ENCODE peak calls at places on chromosome 9, in four cellular contexts. One of them, this sample, is unnamed.
A peak's percentile ranks its signal among the peaks of the same experiment; 100 is the strongest.

GRCh38 chr9:126303488-126303887 is 23.1 kb upstream of the MVB12B start:
- DNase-seq in neuronal stem cell: no peak
- DNase-seq in breast epithelium: no peak
- DNase-seq in CD8-positive, alpha-beta T cell: no peak
- DNase-seq in this sample: no peak

GRCh38 chr9:121529237-121529987 is 29.8 kb upstream of the GGTA1 start:
- DNase-seq in breast epithelium: peak; percentile 95
- DNase-seq in neuronal stem cell: no peak
- DNase-seq in CD8-positive, alpha-beta T cell: no peak
- DNase-seq in this sample: no peak

GRCh38 chr9:85536076-85536475 is 205.7 kb downstream of the AGTPBP1 start:
- DNase-seq in CD8-positive, alpha-beta T cell: no peak
- DNase-seq in breast epithelium: peak; percentile 54
- DNase-seq in neuronal stem cell: no peak
- DNase-seq in this sample: no peak

GRCh38 chr9:134462304-134462703 is 136.0 kb downstream of the RXRA start:
- DNase-seq in breast epithelium: no peak
- DNase-seq in CD8-positive, alpha-beta T cell: no peak
- DNase-seq in neuronal stem cell: no peak
- DNase-seq in this sample: no peak

GRCh38 chr9:13213998-13214397 is 65.5 kb downstream of the MPDZ start:
- DNase-seq in CD8-positive, alpha-beta T cell: no peak
- DNase-seq in breast epithelium: no peak
- DNase-seq in neuronal stem cell: no peak
- DNase-seq in this sample: no peak

GRCh38 chr9:6034954-6035353 is 19.5 kb upstream of the RANBP6 start:
- DNase-seq in breast epithelium: no peak
- DNase-seq in CD8-positive, alpha-beta T cell: no peak
- DNase-seq in neuronal stem cell: no peak
- DNase-seq in this sample: no peak

GRCh38 chr9:130857864-130858730 is 23.0 kb downstream of the ABL1 start:
- DNase-seq in breast epithelium: peak; percentile 53
- DNase-seq in neuronal stem cell: no peak
- DNase-seq in CD8-positive, alpha-beta T cell: no peak
- DNase-seq in this sample: no peak

GRCh38 chr9:126116351-126117157 is 210.1 kb upstream of the MVB12B start:
- DNase-seq in neuronal stem cell: no peak
- DNase-seq in CD8-positive, alpha-beta T cell: no peak
- DNase-seq in breast epithelium: peak; percentile 9
- DNase-seq in this sample: no peak

GRCh38 chr9:38322937-38323336 is 69.6 kb upstream of the ALDH1B1 start:
- DNase-seq in breast epithelium: no peak
- DNase-seq in CD8-positive, alpha-beta T cell: no peak
- DNase-seq in neuronal stem cell: no peak
- DNase-seq in this sample: no peak

GRCh38 chr9:99177576-99178365 is 44.0 kb downstream of the ALG2 start:
- DNase-seq in neuronal stem cell: no peak
- DNase-seq in CD8-positive, alpha-beta T cell: no peak
- DNase-seq in breast epithelium: no peak
- DNase-seq in this sample: no peak

GRCh38 chr9:10252174-10252573 is 360.6 kb downstream of the PTPRD start:
- DNase-seq in breast epithelium: no peak
- DNase-seq in CD8-positive, alpha-beta T cell: no peak
- DNase-seq in neuronal stem cell: no peak
- DNase-seq in this sample: no peak

GRCh38 chr9:133915534-133916158 is 76.5 kb downstream of the VAV2 start:
- DNase-seq in CD8-positive, alpha-beta T cell: no peak
- DNase-seq in breast epithelium: no peak
- DNase-seq in neuronal stem cell: no peak
- DNase-seq in this sample: no peak

GRCh38 chr9:124212381-124213050 is 45.2 kb upstream of the NEK6 start:
- DNase-seq in CD8-positive, alpha-beta T cell: no peak
- DNase-seq in neuronal stem cell: no peak
- DNase-seq in breast epithelium: no peak
- DNase-seq in this sample: no peak

GRCh38 chr9:117757566-117757965 is 53.4 kb downstream of the TLR4 start:
- DNase-seq in breast epithelium: no peak
- DNase-seq in CD8-positive, alpha-beta T cell: no peak
- DNase-seq in neuronal stem cell: no peak
- DNase-seq in this sample: no peak

GRCh38 chr9:89868100-89868499 is 263.3 kb downstream of the GADD45G start:
- DNase-seq in breast epithelium: no peak
- DNase-seq in neuronal stem cell: no peak
- DNase-seq in CD8-positive, alpha-beta T cell: no peak
- DNase-seq in this sample: no peak

GRCh38 chr9:132231019-132231701 is 69.3 kb downstream of the NTNG2 start:
- DNase-seq in breast epithelium: no peak
- DNase-seq in CD8-positive, alpha-beta T cell: no peak
- DNase-seq in neuronal stem cell: no peak
- DNase-seq in this sample: no peak

GRCh38 chr9:87699835-87700234 is 26.1 kb upstream of the CTSL start:
- DNase-seq in CD8-positive, alpha-beta T cell: no peak
- DNase-seq in breast epithelium: no peak
- DNase-seq in neuronal stem cell: no peak
- DNase-seq in this sample: no peak

GRCh38 chr9:72169185-72169584 is 19.9 kb downstream of the GDA start:
- DNase-seq in breast epithelium: no peak
- DNase-seq in neuronal stem cell: no peak
- DNase-seq in CD8-positive, alpha-beta T cell: no peak
- DNase-seq in this sample: no peak

GRCh38 chr9:93099551-93100264 is 3.7 kb downstream of the CARD19 start:
- DNase-seq in CD8-positive, alpha-beta T cell: no peak
- DNase-seq in breast epithelium: no peak
- DNase-seq in neuronal stem cell: no peak
- DNase-seq in this sample: no peak

GRCh38 chr9:136990233-136990911 is 1.9 kb upstream of the PAXX start:
- DNase-seq in neuronal stem cell: no peak
- DNase-seq in breast epithelium: no peak
- DNase-seq in CD8-positive, alpha-beta T cell: no peak
- DNase-seq in this sample: no peak

GRCh38 chr9:136994885-136995224 is 1.5 kb downstream of the CLIC3 start:
- DNase-seq in neuronal stem cell: no peak
- DNase-seq in breast epithelium: no peak
- DNase-seq in CD8-positive, alpha-beta T cell: no peak
- DNase-seq in this sample: no peak

GRCh38 chr9:136992819-136993369 is 672 bp downstream of the PAXX start:
- DNase-seq in breast epithelium: no peak
- DNase-seq in neuronal stem cell: no peak
- DNase-seq in CD8-positive, alpha-beta T cell: no peak
- DNase-seq in this sample: no peak

GRCh38 chr9:136994180-136994884 is 2.0 kb downstream of the CLIC3 start:
- DNase-seq in CD8-positive, alpha-beta T cell: no peak
- DNase-seq in breast epithelium: no peak
- DNase-seq in neuronal stem cell: no peak
- DNase-seq in this sample: no peak

DNA sequence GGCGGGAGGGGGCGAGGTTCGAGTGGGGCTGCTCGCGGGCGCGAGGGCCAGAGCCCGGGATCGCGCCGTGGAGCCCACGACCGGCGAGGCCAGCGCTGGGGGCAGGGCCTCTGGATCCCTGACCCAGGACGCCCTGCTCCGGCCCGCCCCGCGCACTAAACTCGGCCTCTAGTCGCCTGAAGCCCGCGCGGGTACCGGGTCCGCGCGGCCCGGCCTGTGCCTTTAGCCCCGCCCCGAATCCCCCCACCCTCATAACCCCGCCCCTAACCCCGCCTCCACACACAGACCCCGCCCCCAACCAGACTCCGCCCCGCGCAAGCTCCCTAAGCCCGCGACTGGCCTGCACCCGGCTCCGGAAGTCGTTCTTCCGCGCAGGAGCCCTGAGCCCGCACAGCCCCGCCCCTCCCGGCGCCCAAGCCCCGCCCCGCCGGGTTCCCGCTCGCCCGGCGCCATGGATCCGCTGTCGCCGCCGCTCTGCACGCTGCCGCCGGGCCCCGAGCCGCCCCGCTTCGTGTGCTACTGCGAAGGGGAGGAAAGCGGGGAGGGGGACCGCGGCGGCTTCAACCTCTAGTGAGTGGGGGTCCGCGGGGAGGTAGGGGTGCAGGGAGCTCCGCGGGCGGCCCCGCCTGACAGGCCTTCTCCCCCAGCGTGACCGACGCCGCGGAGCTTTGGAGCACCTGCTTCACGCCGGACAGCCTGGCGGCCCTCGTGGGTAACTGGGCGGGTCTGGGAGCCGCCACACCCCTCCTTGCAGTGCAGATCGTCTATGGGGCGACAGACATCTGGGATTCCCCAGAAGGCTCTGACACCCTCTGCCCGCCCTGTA is at the start of gene PAXX:
- DNase-seq in breast epithelium: peak; percentile 86
- DNase-seq in neuronal stem cell: peak; percentile 86
- DNase-seq in CD8-positive, alpha-beta T cell: peak; percentile 84
- DNase-seq in this sample: no peak
- H3K27ac ChIP-seq in breast epithelium: peak within 1 kb of the TSS; percentile 98
- H3K27ac ChIP-seq in neuronal stem cell: no peak within 1 kb of the TSS
- H3K27ac ChIP-seq in CD8-positive, alpha-beta T cell: peak within 1 kb of the TSS; percentile 69
- H3K27ac ChIP-seq in this sample: no peak within 1 kb of the TSS

GRCh38 chr9:91817106-91817492 is 132.9 kb downstream of the ROR2 start:
- DNase-seq in breast epithelium: no peak
- DNase-seq in CD8-positive, alpha-beta T cell: no peak
- DNase-seq in neuronal stem cell: no peak
- DNase-seq in this sample: no peak
- H3K4me3 ChIP-seq in breast epithelium: no peak overlapping the region
- H3K4me3 ChIP-seq in CD8-positive, alpha-beta T cell: no peak overlapping the region
- H3K4me3 ChIP-seq in neuronal stem cell: no peak overlapping the region
- H3K4me3 ChIP-seq in this sample: no peak overlapping the region

DNA sequence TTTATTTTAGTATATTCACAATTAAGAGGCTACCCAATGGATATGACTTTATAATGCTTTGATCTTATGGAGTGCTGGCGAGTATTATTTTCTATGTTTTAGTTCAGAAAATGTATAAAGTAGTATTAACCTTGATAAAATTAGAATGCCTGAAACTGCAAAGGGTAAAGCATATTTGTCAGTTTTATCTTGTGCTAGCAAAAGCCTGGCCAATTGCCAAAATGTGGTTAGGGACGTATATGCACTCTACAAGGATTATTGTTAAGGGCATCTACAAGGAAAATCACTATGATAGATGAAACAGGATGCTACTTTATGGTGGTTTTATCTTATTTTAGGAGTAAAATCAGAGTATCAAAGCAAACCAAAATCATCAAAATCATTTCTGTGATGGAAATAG is 281.7 kb downstream of the CCDC171 start:
- DNase-seq in CD8-positive, alpha-beta T cell: no peak
- DNase-seq in breast epithelium: no peak
- DNase-seq in neuronal stem cell: no peak
- DNase-seq in this sample: no peak
- H3K27ac ChIP-seq in CD8-positive, alpha-beta T cell: no peak overlapping the region
- H3K27ac ChIP-seq in breast epithelium: no peak overlapping the region
- H3K27ac ChIP-seq in neuronal stem cell: no peak overlapping the region
- H3K27ac ChIP-seq in this sample: no peak overlapping the region

GRCh38 chr9:95462419-95463121 is 54.2 kb downstream of the PTCH1 start:
- DNase-seq in neuronal stem cell: no peak
- DNase-seq in CD8-positive, alpha-beta T cell: peak; percentile 60
- DNase-seq in breast epithelium: peak; percentile 61
- DNase-seq in this sample: no peak
- H3K4me3 ChIP-seq in neuronal stem cell: no peak overlapping the region
- H3K4me3 ChIP-seq in CD8-positive, alpha-beta T cell: peak overlapping the region; percentile 36
- H3K4me3 ChIP-seq in breast epithelium: peak overlapping the region; percentile 32
- H3K4me3 ChIP-seq in this sample: no peak overlapping the region

DNA sequence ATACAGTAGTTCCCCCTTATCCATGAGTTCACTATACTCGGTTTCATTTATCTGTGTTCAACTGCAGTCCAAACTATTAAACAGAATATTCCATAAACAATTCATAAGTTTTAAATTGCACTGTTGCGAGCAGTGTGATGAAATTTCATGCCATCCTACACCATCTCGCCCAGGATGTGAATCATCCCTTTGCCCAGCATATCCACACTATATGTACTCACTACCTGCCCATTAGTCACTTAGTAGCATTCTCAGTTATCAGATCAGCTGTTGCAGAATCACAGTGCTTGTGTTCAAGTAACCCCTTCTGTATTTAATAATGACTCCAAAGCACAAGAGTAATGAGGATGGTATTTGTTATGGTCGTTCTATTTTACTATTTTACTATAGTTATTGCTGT is 51.5 kb downstream of the SHOC1 start:
- DNase-seq in breast epithelium: no peak
- DNase-seq in neuronal stem cell: no peak
- DNase-seq in CD8-positive, alpha-beta T cell: no peak
- DNase-seq in this sample: no peak
- H3K27ac ChIP-seq in breast epithelium: no peak overlapping the region
- H3K27ac ChIP-seq in neuronal stem cell: no peak overlapping the region
- H3K27ac ChIP-seq in CD8-positive, alpha-beta T cell: no peak overlapping the region
- H3K27ac ChIP-seq in this sample: no peak overlapping the region

This sample was measured in iPS DF 6.9.